ENCODE peak calls at places on chromosomes 3 and 15, in six cellular contexts. One of them, this sample, is unnamed.

GRCh38 chr3:16300881-16301359 is 35.9 kb downstream of the OXNAD1 start:
- DNase-seq in breast epithelium: no peak
- DNase-seq in endothelial cell of umbilical vein: no peak
- DNase-seq in BJ: no peak
- DNase-seq in glutamatergic neuron: no peak
- DNase-seq in progenitor cell of endocrine pancreas: no peak
- DNase-seq in this sample: no peak

GRCh38 chr3:150521458-150521857 is 24.8 kb downstream of the SERP1 start:
- DNase-seq in BJ: no peak
- DNase-seq in glutamatergic neuron: no peak
- DNase-seq in endothelial cell of umbilical vein: no peak
- DNase-seq in progenitor cell of endocrine pancreas: no peak
- DNase-seq in breast epithelium: no peak
- DNase-seq in this sample: no peak

GRCh38 chr3:35654471-35654870 is 15.1 kb downstream of the ARPP21 start:
- DNase-seq in breast epithelium: no peak
- DNase-seq in endothelial cell of umbilical vein: no peak
- DNase-seq in progenitor cell of endocrine pancreas: no peak
- DNase-seq in BJ: no peak
- DNase-seq in glutamatergic neuron: no peak
- DNase-seq in this sample: no peak

GRCh38 chr3:121488628-121489027 is 57.2 kb downstream of the POLQ start:
- DNase-seq in progenitor cell of endocrine pancreas: no peak
- DNase-seq in breast epithelium: no peak
- DNase-seq in BJ: no peak
- DNase-seq in glutamatergic neuron: no peak
- DNase-seq in endothelial cell of umbilical vein: no peak
- DNase-seq in this sample: no peak

GRCh38 chr3:48222616-48223513 is at the start of gene CAMP:
- DNase-seq in glutamatergic neuron: no peak
- DNase-seq in progenitor cell of endocrine pancreas: no peak
- DNase-seq in endothelial cell of umbilical vein: no peak
- DNase-seq in BJ: no peak
- DNase-seq in breast epithelium: peak; percentile 92
- DNase-seq in this sample: no peak

GRCh38 chr3:194711913-194712312 is 26.2 kb downstream of the FAM43A start:
- DNase-seq in breast epithelium: no peak
- DNase-seq in BJ: peak; percentile 90
- DNase-seq in glutamatergic neuron: no peak
- DNase-seq in endothelial cell of umbilical vein: peak; percentile 97
- DNase-seq in progenitor cell of endocrine pancreas: no peak
- DNase-seq in this sample: peak; percentile 77

GRCh38 chr3:32347286-32348125 is 44.1 kb upstream of the CMTM7 start:
- DNase-seq in progenitor cell of endocrine pancreas: no peak
- DNase-seq in BJ: no peak
- DNase-seq in glutamatergic neuron: no peak
- DNase-seq in breast epithelium: no peak
- DNase-seq in endothelial cell of umbilical vein: no peak
- DNase-seq in this sample: no peak

GRCh38 chr3:168847293-168847883 is 751.7 kb upstream of the GOLIM4 start:
- DNase-seq in BJ: no peak
- DNase-seq in glutamatergic neuron: peak; percentile 19
- DNase-seq in breast epithelium: no peak
- DNase-seq in progenitor cell of endocrine pancreas: no peak
- DNase-seq in endothelial cell of umbilical vein: peak; percentile 68
- DNase-seq in this sample: no peak

GRCh38 chr3:179038216-179038898 is 33.3 kb downstream of the ZMAT3 start:
- DNase-seq in endothelial cell of umbilical vein: no peak
- DNase-seq in BJ: no peak
- DNase-seq in glutamatergic neuron: no peak
- DNase-seq in progenitor cell of endocrine pancreas: no peak
- DNase-seq in breast epithelium: no peak
- DNase-seq in this sample: no peak

GRCh38 chr3:55683666-55684270 is 196.7 kb upstream of the WNT5A start:
- DNase-seq in progenitor cell of endocrine pancreas: no peak
- DNase-seq in glutamatergic neuron: no peak
- DNase-seq in breast epithelium: no peak
- DNase-seq in endothelial cell of umbilical vein: no peak
- DNase-seq in BJ: no peak
- DNase-seq in this sample: no peak

GRCh38 chr15:67808821-67809220 is 16.5 kb upstream of the SKOR1 start:
- DNase-seq in BJ: no peak
- DNase-seq in progenitor cell of endocrine pancreas: no peak
- DNase-seq in breast epithelium: peak; percentile 35
- DNase-seq in glutamatergic neuron: no peak
- DNase-seq in endothelial cell of umbilical vein: no peak
- DNase-seq in this sample: no peak

GRCh38 chr3:89577517-89578252 is 470.3 kb downstream of the EPHA3 start:
- DNase-seq in BJ: no peak
- DNase-seq in endothelial cell of umbilical vein: no peak
- DNase-seq in progenitor cell of endocrine pancreas: no peak
- DNase-seq in breast epithelium: no peak
- DNase-seq in glutamatergic neuron: no peak
- DNase-seq in this sample: no peak

GRCh38 chr3:55664387-55664786 is 177.3 kb upstream of the WNT5A start:
- DNase-seq in glutamatergic neuron: no peak
- DNase-seq in endothelial cell of umbilical vein: no peak
- DNase-seq in BJ: no peak
- DNase-seq in progenitor cell of endocrine pancreas: no peak
- DNase-seq in breast epithelium: no peak
- DNase-seq in this sample: no peak

GRCh38 chr15:51907136-51907862 is 64.3 kb downstream of the LEO1 start:
- DNase-seq in BJ: peak; percentile 40
- DNase-seq in progenitor cell of endocrine pancreas: no peak
- DNase-seq in breast epithelium: no peak
- DNase-seq in endothelial cell of umbilical vein: no peak
- DNase-seq in glutamatergic neuron: no peak
- DNase-seq in this sample: no peak

GRCh38 chr3:183490653-183491052 is 62.2 kb upstream of the MCF2L2 start:
- DNase-seq in BJ: no peak
- DNase-seq in progenitor cell of endocrine pancreas: no peak
- DNase-seq in breast epithelium: no peak
- DNase-seq in endothelial cell of umbilical vein: peak; percentile 28
- DNase-seq in glutamatergic neuron: no peak
- DNase-seq in this sample: no peak

GRCh38 chr3:198113219-198114053 is 153.4 kb downstream of the LMLN start:
- DNase-seq in glutamatergic neuron: peak; percentile 36
- DNase-seq in breast epithelium: no peak
- DNase-seq in progenitor cell of endocrine pancreas: no peak
- DNase-seq in BJ: no peak
- DNase-seq in endothelial cell of umbilical vein: peak; percentile 18
- DNase-seq in this sample: no peak

GRCh38 chr3:12302564-12302963 is 13.7 kb downstream of the PPARG start:
- DNase-seq in progenitor cell of endocrine pancreas: no peak
- DNase-seq in BJ: no peak
- DNase-seq in breast epithelium: no peak
- DNase-seq in endothelial cell of umbilical vein: no peak
- DNase-seq in glutamatergic neuron: no peak
- DNase-seq in this sample: no peak

GRCh38 chr3:101868534-101869464 is 19.5 kb downstream of the NFKBIZ start:
- DNase-seq in progenitor cell of endocrine pancreas: no peak
- DNase-seq in endothelial cell of umbilical vein: peak; percentile 78
- DNase-seq in glutamatergic neuron: no peak
- DNase-seq in breast epithelium: no peak
- DNase-seq in BJ: no peak
- DNase-seq in this sample: no peak

GRCh38 chr15:88799341-88799740 is 3.9 kb upstream of the ACAN start:
- DNase-seq in endothelial cell of umbilical vein: no peak
- DNase-seq in glutamatergic neuron: no peak
- DNase-seq in BJ: no peak
- DNase-seq in breast epithelium: no peak
- DNase-seq in progenitor cell of endocrine pancreas: no peak
- DNase-seq in this sample: no peak

GRCh38 chr3:192422321-192422997 is 304.9 kb downstream of the FGF12 start:
- DNase-seq in breast epithelium: no peak
- DNase-seq in endothelial cell of umbilical vein: peak; percentile 27
- DNase-seq in progenitor cell of endocrine pancreas: no peak
- DNase-seq in BJ: no peak
- DNase-seq in glutamatergic neuron: no peak
- DNase-seq in this sample: no peak

GRCh38 chr3:126960604-126960995 is 22.3 kb upstream of the PLXNA1 start:
- DNase-seq in progenitor cell of endocrine pancreas: no peak
- DNase-seq in breast epithelium: peak; percentile 51
- DNase-seq in glutamatergic neuron: no peak
- DNase-seq in endothelial cell of umbilical vein: no peak
- DNase-seq in BJ: no peak
- DNase-seq in this sample: no peak

GRCh38 chr3:117252208-117252607 is 542.6 kb downstream of the TUSC7 start:
- DNase-seq in progenitor cell of endocrine pancreas: no peak
- DNase-seq in BJ: no peak
- DNase-seq in glutamatergic neuron: no peak
- DNase-seq in endothelial cell of umbilical vein: peak; percentile 83
- DNase-seq in breast epithelium: no peak
- DNase-seq in this sample: no peak

GRCh38 chr3:82011336-82011735 is 249.9 kb upstream of the GBE1 start:
- DNase-seq in breast epithelium: no peak
- DNase-seq in glutamatergic neuron: no peak
- DNase-seq in progenitor cell of endocrine pancreas: no peak
- DNase-seq in endothelial cell of umbilical vein: no peak
- DNase-seq in BJ: no peak
- DNase-seq in this sample: no peak

GRCh38 chr3:82015241-82015640 is 253.8 kb upstream of the GBE1 start:
- DNase-seq in breast epithelium: no peak
- DNase-seq in BJ: no peak
- DNase-seq in progenitor cell of endocrine pancreas: no peak
- DNase-seq in glutamatergic neuron: no peak
- DNase-seq in endothelial cell of umbilical vein: no peak
- DNase-seq in this sample: no peak

GRCh38 chr3:82012775-82013174 is 251.3 kb upstream of the GBE1 start:
- DNase-seq in BJ: no peak
- DNase-seq in progenitor cell of endocrine pancreas: no peak
- DNase-seq in endothelial cell of umbilical vein: peak; percentile 11
- DNase-seq in glutamatergic neuron: no peak
- DNase-seq in breast epithelium: no peak
- DNase-seq in this sample: no peak
- TF ChIP-seq CTCF in BJ: no peak
- TF ChIP-seq CTCF in progenitor cell of endocrine pancreas: peak; percentile 13
- TF ChIP-seq CTCF in endothelial cell of umbilical vein: peak; percentile 21
- TF ChIP-seq CTCF in glutamatergic neuron: no peak
- TF ChIP-seq CTCF in breast epithelium: no peak
- TF ChIP-seq CTCF in this sample: no peak

DNA sequence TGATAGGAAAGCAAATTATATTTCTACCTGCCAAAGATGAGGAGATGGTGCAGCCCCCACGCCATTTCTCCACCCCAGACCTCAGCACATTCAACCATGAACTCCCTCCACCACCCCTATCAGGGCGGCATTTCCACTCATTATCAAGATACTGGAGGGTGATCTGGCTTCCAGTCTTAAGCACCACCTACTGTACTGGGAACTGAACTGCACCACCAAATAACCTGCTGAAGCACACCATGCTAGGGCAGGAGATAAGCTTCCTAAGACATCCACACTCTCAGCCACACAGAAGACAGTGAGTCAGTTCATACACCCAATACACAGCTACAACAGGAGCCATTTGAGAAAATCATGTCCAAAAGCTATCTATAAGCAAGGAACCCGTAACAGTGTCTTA is 98.8 kb downstream of the FGF7 start:
- DNase-seq in progenitor cell of endocrine pancreas: no peak
- DNase-seq in breast epithelium: no peak
- DNase-seq in BJ: no peak
- DNase-seq in glutamatergic neuron: no peak
- DNase-seq in endothelial cell of umbilical vein: no peak
- DNase-seq in this sample: no peak
- TF ChIP-seq CTCF in progenitor cell of endocrine pancreas: peak; percentile 10
- TF ChIP-seq CTCF in breast epithelium: no peak
- TF ChIP-seq CTCF in BJ: no peak
- TF ChIP-seq CTCF in glutamatergic neuron: no peak
- TF ChIP-seq CTCF in endothelial cell of umbilical vein: no peak
- TF ChIP-seq CTCF in this sample: no peak

GRCh38 chr3:173044998-173045397 is 96.0 kb downstream of the SPATA16 start:
- DNase-seq in endothelial cell of umbilical vein: peak; percentile 37
- DNase-seq in BJ: no peak
- DNase-seq in progenitor cell of endocrine pancreas: no peak
- DNase-seq in glutamatergic neuron: no peak
- DNase-seq in breast epithelium: no peak
- DNase-seq in this sample: no peak

GRCh38 chr3:173043757-173044156 is 97.3 kb downstream of the SPATA16 start:
- DNase-seq in glutamatergic neuron: no peak
- DNase-seq in BJ: no peak
- DNase-seq in progenitor cell of endocrine pancreas: no peak
- DNase-seq in endothelial cell of umbilical vein: no peak
- DNase-seq in breast epithelium: no peak
- DNase-seq in this sample: no peak

DNA sequence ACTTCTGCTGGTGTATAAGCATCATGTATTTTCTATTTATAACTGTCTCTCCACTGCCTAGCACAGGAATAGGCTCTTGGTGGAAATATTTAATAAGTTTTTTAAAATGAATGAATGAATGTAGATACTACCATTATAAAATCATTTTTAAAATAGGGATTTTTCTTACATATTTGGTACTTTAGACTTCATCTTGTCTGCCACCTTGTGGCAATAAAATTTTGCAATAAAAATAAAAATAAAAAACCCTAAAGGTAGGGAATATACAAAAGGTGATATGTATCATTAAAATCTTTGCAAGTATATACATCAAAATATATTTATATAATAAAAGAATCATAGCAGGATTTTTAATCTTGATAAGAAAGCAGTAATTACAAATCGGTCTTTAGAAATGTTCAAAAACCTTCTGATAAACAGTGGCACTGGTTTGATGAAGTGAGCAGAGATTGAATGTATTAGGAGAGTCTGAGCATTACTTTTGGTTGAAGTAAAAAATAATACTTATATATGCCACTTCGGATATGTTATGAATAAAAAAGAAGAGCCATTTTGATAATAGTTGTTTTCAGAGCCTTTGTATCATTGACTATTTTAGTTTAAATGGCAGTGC is 95.2 kb downstream of the SPATA16 start:
- DNase-seq in breast epithelium: no peak
- DNase-seq in BJ: no peak
- DNase-seq in endothelial cell of umbilical vein: peak; percentile 35
- DNase-seq in progenitor cell of endocrine pancreas: no peak
- DNase-seq in glutamatergic neuron: no peak
- DNase-seq in this sample: no peak
- TF ChIP-seq CTCF in breast epithelium: no peak
- TF ChIP-seq CTCF in BJ: peak; percentile 19
- TF ChIP-seq CTCF in endothelial cell of umbilical vein: peak; percentile 4
- TF ChIP-seq CTCF in progenitor cell of endocrine pancreas: peak; percentile 59
- TF ChIP-seq CTCF in glutamatergic neuron: peak; percentile 62
- TF ChIP-seq CTCF in this sample: no peak

GRCh38 chr15:83653288-83653638 is 660 bp upstream of the ADAMTSL3 start:
- DNase-seq in BJ: no peak
- DNase-seq in endothelial cell of umbilical vein: no peak
- DNase-seq in glutamatergic neuron: no peak
- DNase-seq in progenitor cell of endocrine pancreas: no peak
- DNase-seq in breast epithelium: no peak
- DNase-seq in this sample: no peak

GRCh38 chr15:83656192-83656591 is 2.3 kb downstream of the ADAMTSL3 start:
- DNase-seq in breast epithelium: no peak
- DNase-seq in BJ: no peak
- DNase-seq in glutamatergic neuron: no peak
- DNase-seq in endothelial cell of umbilical vein: no peak
- DNase-seq in progenitor cell of endocrine pancreas: no peak
- DNase-seq in this sample: no peak

GRCh38 chr15:83655237-83655616 is 1.3 kb downstream of the ADAMTSL3 start:
- DNase-seq in progenitor cell of endocrine pancreas: no peak
- DNase-seq in glutamatergic neuron: no peak
- DNase-seq in endothelial cell of umbilical vein: no peak
- DNase-seq in BJ: no peak
- DNase-seq in breast epithelium: no peak
- DNase-seq in this sample: no peak

GRCh38 chr15:83653639-83654378 is at the start of gene ADAMTSL3:
- DNase-seq in progenitor cell of endocrine pancreas: peak; percentile 23
- DNase-seq in endothelial cell of umbilical vein: no peak
- DNase-seq in BJ: no peak
- DNase-seq in glutamatergic neuron: peak; percentile 67
- DNase-seq in breast epithelium: peak; percentile 73
- DNase-seq in this sample: no peak

GRCh38 chr15:83654379-83655236 is 685 bp downstream of the ADAMTSL3 start:
- DNase-seq in glutamatergic neuron: peak; percentile 31
- DNase-seq in breast epithelium: no peak
- DNase-seq in progenitor cell of endocrine pancreas: no peak
- DNase-seq in endothelial cell of umbilical vein: no peak
- DNase-seq in BJ: no peak
- DNase-seq in this sample: no peak
- TF ChIP-seq CTCF in glutamatergic neuron: no peak
- TF ChIP-seq CTCF in breast epithelium: no peak
- TF ChIP-seq CTCF in progenitor cell of endocrine pancreas: no peak
- TF ChIP-seq CTCF in endothelial cell of umbilical vein: no peak
- TF ChIP-seq CTCF in BJ: no peak
- TF ChIP-seq CTCF in this sample: no peak